ENCODE peak calls at places on chromosomes 1 and 21, in five cellular contexts. V is upper lobe of right lung, L is pancreas, J is transverse colon, I is SK-N-SH. S is an unnamed sample. For H3K27me3 and H3K9me3, the result is how much of the 10 kb centered on the place peaks cover.

GRCh38 chr1:100354971-100355394 is 2.7 kb downstream of the CDC14A start:
- DNase-seq in V (no peak), L (peak), J (peak), I (no peak), S (no peak)

GRCh38 chr1:9061949-9062555 is 7.4 kb downstream of the SLC2A5 start:
- DNase-seq in V (no peak), L (no peak), J (no peak), I (no peak), S (no peak)

GRCh38 chr1:166907763-166908162 is 31.7 kb upstream of the TADA1 start:
- DNase-seq in V (no peak), L (no peak), J (no peak), I (no peak), S (no peak)

GRCh38 chr1:22737374-22738068 is 26.9 kb downstream of the EPHB2 start:
- DNase-seq in V (no peak), L (no peak), J (no peak), I (no peak), S (no peak)

GRCh38 chr1:63742526-63742925 is 31.3 kb upstream of the ROR1 start:
- DNase-seq in V (no peak), L (no peak), J (no peak), I (no peak), S (no peak)

GRCh38 chr1:235984041-235984820 is 80.7 kb downstream of the NID1 start:
- DNase-seq in V (no peak), L (no peak), J (no peak), I (no peak), S (no peak)

GRCh38 chr1:164320780-164321683 is 238.0 kb upstream of the PBX1 start:
- DNase-seq in V (peak), L (peak), J (peak), I (peak), S (no peak)

GRCh38 chr1:165153182-165153581 is 203.3 kb downstream of the LMX1A start:
- DNase-seq in V (no peak), L (no peak), J (no peak), I (no peak), S (no peak)

GRCh38 chr1:150574260-150575071 is 4.9 kb downstream of the MCL1 start:
- DNase-seq in V (no peak), L (no peak), J (no peak), I (no peak), S (no peak)

GRCh38 chr21:28228624-28228995 is 764.1 kb downstream of the LTN1 start:
- DNase-seq in V (no peak), L (no peak), J (no peak), I (no peak), S (no peak)

GRCh38 chr1:217135569-217135915 is 412.3 kb upstream of the ESRRG start:
- DNase-seq in V (no peak), L (no peak), J (no peak), I (peak), S (no peak)

GRCh38 chr1:91537281-91538069 is 36.8 kb downstream of the CDC7 start:
- DNase-seq in V (no peak), L (no peak), J (no peak), I (no peak), S (no peak)

GRCh38 chr1:23521588-23521987 is 9.4 kb downstream of the E2F2 start:
- DNase-seq in V (no peak), L (no peak), J (no peak), I (peak), S (no peak)

GRCh38 chr1:15062479-15063099 is 91.0 kb upstream of the TMEM51 start:
- DNase-seq in V (no peak), L (no peak), J (no peak), I (peak), S (no peak)

GRCh38 chr1:221039616-221040015 is 160.4 kb downstream of the HLX start:
- DNase-seq in V (no peak), L (no peak), J (no peak), I (peak), S (no peak)

GRCh38 chr21:38858429-38859205 is 52.9 kb downstream of the ETS2 start:
- DNase-seq in V (no peak), L (no peak), J (no peak), I (no peak), S (no peak)

GRCh38 chr1:180231506-180232420 is 1.7 kb downstream of the LHX4 start:
- DNase-seq in V (no peak), L (no peak), J (no peak), I (peak), S (peak)

GRCh38 chr1:220631238-220631842 is 58.8 kb upstream of the C1orf115 start:
- DNase-seq in V (no peak), L (no peak), J (no peak), I (no peak), S (no peak)

GRCh38 chr1:196660912-196661311 is 9.1 kb downstream of the CFH start:
- DNase-seq in V (no peak), L (no peak), J (no peak), I (peak), S (no peak)

GRCh38 chr1:53075206-53075605 is 13.2 kb downstream of the PODN start:
- DNase-seq in V (peak), L (no peak), J (peak), I (no peak), S (peak)

GRCh38 chr21:43194303-43195130 is 25.7 kb downstream of the CRYAA start:
- DNase-seq in V (peak), L (no peak), J (no peak), I (no peak), S (peak)

GRCh38 chr1:89085781-89086180 is 20.8 kb upstream of the GBP1 start:
- DNase-seq in V (no peak), L (no peak), J (peak), I (peak), S (no peak)

GRCh38 chr1:181556606-181557005 is 73.3 kb downstream of the CACNA1E start:
- DNase-seq in V (no peak), L (no peak), J (no peak), I (no peak), S (no peak)

GRCh38 chr1:53078333-53079101 is 16.5 kb downstream of the PODN start:
- DNase-seq in V (peak), L (no peak), J (no peak), I (no peak), S (no peak)

GRCh38 chr1:116391207-116391606 is 18.2 kb downstream of the ATP1A1 start:
- DNase-seq in V (no peak), L (no peak), J (no peak), I (no peak), S (no peak)

GRCh38 chr1:20729155-20729931 is 3.2 kb downstream of the SH2D5 start:
- DNase-seq in V (peak), L (no peak), J (no peak), I (peak), S (no peak)

GRCh38 chr1:234893725-234894630 is 234.7 kb downstream of the TOMM20 start:
- DNase-seq in V (no peak), L (peak), J (no peak), I (no peak), S (no peak)

GRCh38 chr1:46411010-46411405 is 16.9 kb downstream of the FAAH start:
- DNase-seq in V (peak), L (no peak), J (no peak), I (no peak), S (no peak)

GRCh38 chr21:33949516-33950424 is 34.2 kb upstream of the ATP5PO start:
- DNase-seq in V (no peak), L (no peak), J (no peak), I (no peak), S (no peak)

GRCh38 chr1:243420968-243421675 is 165.3 kb downstream of the SDCCAG8 start:
- DNase-seq in V (no peak), L (no peak), J (no peak), I (no peak), S (no peak)

GRCh38 chr21:35037384-35038105 is 11.6 kb downstream of the RUNX1 start:
- DNase-seq in V (no peak), L (no peak), J (no peak), I (no peak), S (no peak)

GRCh38 chr21:44907225-44907965 is 13.3 kb downstream of the ITGB2 start:
- DNase-seq in V (no peak), L (no peak), J (no peak), I (no peak), S (peak)

GRCh38 chr1:175208773-175209492 is 16.4 kb upstream of the KIAA0040 start:
- DNase-seq in V (no peak), L (no peak), J (no peak), I (no peak), S (no peak)

GRCh38 chr1:94926365-94926914 is 470 bp downstream of the CNN3 start:
- DNase-seq in V (peak), L (peak), J (peak), I (peak), S (peak)

GRCh38 chr1:118118469-118118868 is 66.6 kb downstream of the SPAG17 start:
- DNase-seq in V (peak), L (peak), J (no peak), I (no peak), S (peak)

GRCh38 chr21:31558839-31559367 is 100.6 kb upstream of the SOD1 start:
- DNase-seq in V (peak), L (peak), J (peak), I (peak), S (no peak)

GRCh38 chr21:31556662-31557061 is 102.8 kb upstream of the SOD1 start:
- DNase-seq in V (no peak), L (no peak), J (no peak), I (no peak), S (no peak)

GRCh38 chr21:31557956-31558838 is 101.3 kb upstream of the SOD1 start:
- DNase-seq in V (peak), L (no peak), J (peak), I (peak), S (no peak)

GRCh38 chr21:31555741-31556191 is 103.7 kb upstream of the SOD1 start:
- DNase-seq in V (peak), L (no peak), J (no peak), I (no peak), S (no peak)

GRCh38 chr21:31557421-31557955 is 102.0 kb upstream of the SOD1 start:
- DNase-seq in V (peak), L (no peak), J (no peak), I (peak), S (no peak)
- H3K27me3 ChIP-seq in V (under half), L (under half), J (under half), I (under half), S (under half)

GRCh38 chr1:241749041-241749798 is 97.1 kb downstream of the WDR64 start:
- DNase-seq in V (no peak), L (no peak), J (no peak), I (no peak), S (no peak)

GRCh38 chr1:241751524-241751923 is 96.5 kb upstream of the EXO1 start:
- DNase-seq in V (no peak), L (no peak), J (no peak), I (no peak), S (peak)

GRCh38 chr1:241744591-241744990 is 92.5 kb downstream of the WDR64 start:
- DNase-seq in V (no peak), L (no peak), J (no peak), I (no peak), S (no peak)

GRCh38 chr1:241747992-241748391 is 95.9 kb downstream of the WDR64 start:
- DNase-seq in V (no peak), L (no peak), J (no peak), I (no peak), S (no peak)

DNA sequence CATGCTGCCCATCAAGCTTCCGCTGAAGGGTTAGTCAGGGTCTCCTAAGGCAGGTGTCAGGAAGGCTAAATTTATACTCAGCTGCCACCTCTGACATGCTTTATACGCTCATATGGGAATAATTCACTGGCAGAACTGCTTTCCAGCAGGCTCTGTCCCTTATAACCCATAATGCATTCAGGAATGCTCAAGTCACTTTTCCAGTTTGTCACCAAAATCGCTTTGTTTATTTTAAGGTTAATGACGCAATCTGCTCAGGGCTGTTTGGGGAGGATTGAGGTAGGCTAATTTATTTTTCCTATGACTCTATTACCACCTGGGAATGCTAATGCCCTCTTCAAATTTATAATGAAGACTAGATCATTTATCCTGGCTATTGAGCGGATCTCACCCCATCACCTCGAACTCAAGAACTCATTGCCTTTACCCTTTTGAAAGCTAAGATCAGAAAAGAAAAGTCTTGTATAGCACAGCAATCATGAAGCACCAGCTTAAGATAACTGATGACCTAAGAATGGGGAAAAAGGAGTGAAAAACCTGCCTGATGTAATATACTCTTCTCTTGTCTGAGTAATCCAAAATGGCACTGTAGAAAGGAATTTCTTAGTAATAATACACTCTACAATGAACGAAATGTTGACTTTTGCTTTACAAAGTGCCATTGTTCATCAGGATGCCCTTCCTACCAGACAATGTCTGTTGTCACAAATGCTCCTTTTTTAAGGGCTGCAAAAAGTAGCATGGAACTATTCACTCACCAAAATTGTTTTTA is 97.9 kb upstream of the EXO1 start:
- DNase-seq in V (no peak), L (no peak), J (no peak), I (no peak), S (no peak)
- H3K4me3 ChIP-seq in V (no peak), L (no peak), J (no peak), I (no peak), S (peak)

DNA sequence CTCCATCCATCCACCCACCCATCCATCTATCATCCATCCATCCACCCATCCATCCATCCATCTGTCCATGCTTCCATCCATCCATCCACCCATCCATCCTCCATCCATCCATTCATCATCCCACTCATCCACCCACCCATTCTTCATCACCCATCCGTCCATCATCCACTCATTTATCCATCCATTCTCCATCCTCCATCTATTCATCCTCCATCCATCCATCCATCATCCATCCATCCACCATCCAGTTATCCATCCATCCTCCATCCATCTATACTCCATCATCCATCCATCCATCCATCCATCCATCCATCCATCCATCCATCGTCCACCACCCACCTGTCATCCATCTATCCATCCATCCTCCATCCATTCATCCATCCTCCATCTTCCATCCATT is 32.1 kb upstream of the ACTRT2 start:
- DNase-seq in V (no peak), L (no peak), J (no peak), I (no peak), S (peak)
- H3K9me3 ChIP-seq in V (under half), L (under half), J (under half), I (under half), S (under half)

DNA sequence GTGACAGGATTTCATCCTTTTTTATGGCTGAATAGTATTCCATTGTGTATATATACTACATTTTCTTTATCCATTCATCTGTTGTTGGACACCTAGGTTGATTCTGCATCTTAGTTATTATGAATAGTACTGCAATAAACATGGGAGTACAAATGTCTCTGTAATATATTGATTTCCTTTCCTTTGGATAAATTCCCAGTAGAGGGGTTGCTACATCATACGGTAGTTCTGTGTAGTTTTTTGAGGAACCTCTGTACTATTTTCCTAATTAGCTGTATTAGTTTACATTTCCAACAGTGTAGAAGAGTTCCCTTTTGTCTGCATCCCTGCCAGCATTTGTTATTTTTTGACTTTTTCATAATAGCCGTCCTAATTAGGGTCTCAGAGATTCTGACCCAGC is 201.3 kb downstream of the GIPC2 start:
- DNase-seq in V (no peak), L (no peak), J (no peak), I (no peak), S (no peak)
- H3K27me3 ChIP-seq in V (under half), L (under half), J (under half), I (under half), S (under half)

S was measured in tibial artery.